ENCODE peak calls at places on chromosomes 6 and 20, in four cellular contexts. E is MM.1S, Z is neural progenitor cell, D is right atrium auricular region. S is an unnamed sample.

GRCh38 chr6:140663772-140664171 is 1289.3 kb upstream of the CITED2 start:
- DNase-seq in E (no peak), Z (no peak), D (no peak), S (no peak)

GRCh38 chr6:5109436-5109835 is 24.3 kb downstream of the PPP1R3G start:
- DNase-seq in E (no peak), Z (no peak), D (no peak), S (no peak)

GRCh38 chr6:120938876-120939231 is 395.4 kb downstream of the TBC1D32 start:
- DNase-seq in E (peak; percentile 63), Z (no peak), D (no peak), S (no peak)

GRCh38 chr6:131831392-131831791 is 23.6 kb downstream of the ENPP1 start:
- DNase-seq in E (no peak), Z (no peak), D (no peak), S (peak; percentile 80)

GRCh38 chr6:127520061-127520460 is 926 bp upstream of the MTCL3 start:
- DNase-seq in E (peak; percentile 10), Z (peak; percentile 32), D (no peak), S (peak; percentile 15)

GRCh38 chr6:90179190-90180169 is 117.2 kb downstream of the BACH2 start:
- DNase-seq in E (peak; percentile 24), Z (peak; percentile 19), D (no peak), S (no peak)

GRCh38 chr6:13581700-13582229 is 7.4 kb downstream of the SIRT5 start:
- DNase-seq in E (no peak), Z (no peak), D (no peak), S (no peak)

GRCh38 chr6:43809417-43810305 is 39.6 kb downstream of the VEGFA start:
- DNase-seq in E (no peak), Z (no peak), D (no peak), S (peak; percentile 91)

GRCh38 chr6:97110626-97111025 is 172.4 kb downstream of the MMS22L start:
- DNase-seq in E (no peak), Z (no peak), D (no peak), S (no peak)

GRCh38 chr6:151958332-151958731 is 150.8 kb downstream of the ESR1 start:
- DNase-seq in E (no peak), Z (no peak), D (no peak), S (peak; percentile 44)

GRCh38 chr20:8062781-8063180 is 43.2 kb upstream of the TMX4 start:
- DNase-seq in E (no peak), Z (no peak), D (no peak), S (peak; percentile 55)

GRCh38 chr6:109869398-109870165 is 108.5 kb upstream of the GPR6 start:
- DNase-seq in E (no peak), Z (no peak), D (no peak), S (peak; percentile 30)

GRCh38 chr6:35668708-35669440 is 19.8 kb downstream of the FKBP5 start:
- DNase-seq in E (no peak), Z (no peak), D (no peak), S (peak; percentile 62)

GRCh38 chr6:30611856-30612194 is 5.2 kb downstream of the PPP1R10 start:
- DNase-seq in E (no peak), Z (no peak), D (no peak), S (no peak)

GRCh38 chr20:59084041-59084841 is 41.7 kb upstream of the PRELID3B start:
- DNase-seq in E (no peak), Z (no peak), D (no peak), S (no peak)

GRCh38 chr6:39309942-39310531 is 4.2 kb downstream of the KCNK17 start:
- DNase-seq in E (peak; percentile 50), Z (peak; percentile 85), D (peak; percentile 76), S (peak; percentile 65)

GRCh38 chr20:35146299-35146921 is 726 bp downstream of the EDEM2 start:
- DNase-seq in E (peak; percentile 11), Z (peak; percentile 65), D (no peak), S (peak; percentile 12)

GRCh38 chr20:18019068-18019467 is 38.6 kb downstream of the OVOL2 start:
- DNase-seq in E (peak; percentile 25), Z (peak; percentile 56), D (no peak), S (peak; percentile 14)

GRCh38 chr20:59472059-59472458 is 132.3 kb upstream of the PHACTR3 start:
- DNase-seq in E (no peak), Z (no peak), D (no peak), S (no peak)

GRCh38 chr6:13046084-13046483 is 282.3 kb downstream of the TBC1D7 start:
- DNase-seq in E (no peak), Z (no peak), D (no peak), S (no peak)

GRCh38 chr20:47768016-47768953 is 17.0 kb downstream of the SULF2 start:
- DNase-seq in E (no peak), Z (no peak), D (peak; percentile 69), S (no peak)

GRCh38 chr6:6495851-6496250 is 92.7 kb upstream of the LY86 start:
- DNase-seq in E (no peak), Z (no peak), D (no peak), S (no peak)

GRCh38 chr6:100663219-100663863 is 198.6 kb upstream of the SIM1 start:
- DNase-seq in E (no peak), Z (no peak), D (no peak), S (peak; percentile 88)

GRCh38 chr20:61924211-61924857 is 141.3 kb downstream of the TAF4 start:
- DNase-seq in E (no peak), Z (no peak), D (no peak), S (no peak)

GRCh38 chr6:113936093-113936934 is 34.6 kb downstream of the HDAC2 start:
- DNase-seq in E (peak; percentile 45), Z (peak; percentile 42), D (no peak), S (peak; percentile 70)

GRCh38 chr20:51899674-51900073 is 97.4 kb upstream of the SALL4 start:
- DNase-seq in E (no peak), Z (no peak), D (no peak), S (no peak)

GRCh38 chr6:32178547-32179440 is 589 bp downstream of the RNF5 start:
- DNase-seq in E (no peak), Z (no peak), D (no peak), S (no peak)

GRCh38 chr20:31845300-31845863 is at the start of gene FOXS1:
- DNase-seq in E (no peak), Z (peak; percentile 79), D (no peak), S (peak; percentile 57)

GRCh38 chr6:165889636-165890403 is 226.8 kb upstream of the PDE10A start:
- DNase-seq in E (no peak), Z (peak; percentile 72), D (no peak), S (peak; percentile 57)

GRCh38 chr6:28709478-28710349 is 184.0 kb downstream of the GPX5 start:
- DNase-seq in E (no peak), Z (peak; percentile 84), D (no peak), S (no peak)

GRCh38 chr20:63592661-63593060 is 18.6 kb upstream of the HELZ2 start:
- DNase-seq in E (no peak), Z (no peak), D (no peak), S (no peak)

GRCh38 chr6:4613381-4613780 is 162.8 kb upstream of the CDYL start:
- DNase-seq in E (no peak), Z (no peak), D (no peak), S (no peak)

GRCh38 chr20:20017852-20018245 is 687 bp downstream of the NAA20 start:
- DNase-seq in E (peak; percentile 14), Z (no peak), D (no peak), S (no peak)

GRCh38 chr20:10708342-10709185 is 34.8 kb upstream of the JAG1 start:
- DNase-seq in E (no peak), Z (peak; percentile 86), D (no peak), S (peak; percentile 89)

GRCh38 chr20:34195355-34195754 is 45.9 kb upstream of the ASIP start:
- DNase-seq in E (no peak), Z (peak; percentile 23), D (no peak), S (no peak)

GRCh38 chr6:151381722-151382121 is 9.6 kb downstream of the ZBTB2 start:
- DNase-seq in E (no peak), Z (no peak), D (no peak), S (no peak)

GRCh38 chr6:134674562-134674961 is 275.3 kb downstream of the ALDH8A1 start:
- DNase-seq in E (no peak), Z (peak; percentile 15), D (no peak), S (no peak)

GRCh38 chr20:23198815-23199214 is 112.7 kb upstream of the CD93 start:
- DNase-seq in E (no peak), Z (no peak), D (no peak), S (no peak)

GRCh38 chr20:23200413-23200812 is 114.3 kb upstream of the CD93 start:
- DNase-seq in E (no peak), Z (no peak), D (no peak), S (no peak)

GRCh38 chr20:23201658-23202057 is 115.5 kb upstream of the CD93 start:
- DNase-seq in E (no peak), Z (no peak), D (no peak), S (no peak)

GRCh38 chr20:23199356-23199755 is 113.2 kb upstream of the CD93 start:
- DNase-seq in E (no peak), Z (no peak), D (no peak), S (no peak)

DNA sequence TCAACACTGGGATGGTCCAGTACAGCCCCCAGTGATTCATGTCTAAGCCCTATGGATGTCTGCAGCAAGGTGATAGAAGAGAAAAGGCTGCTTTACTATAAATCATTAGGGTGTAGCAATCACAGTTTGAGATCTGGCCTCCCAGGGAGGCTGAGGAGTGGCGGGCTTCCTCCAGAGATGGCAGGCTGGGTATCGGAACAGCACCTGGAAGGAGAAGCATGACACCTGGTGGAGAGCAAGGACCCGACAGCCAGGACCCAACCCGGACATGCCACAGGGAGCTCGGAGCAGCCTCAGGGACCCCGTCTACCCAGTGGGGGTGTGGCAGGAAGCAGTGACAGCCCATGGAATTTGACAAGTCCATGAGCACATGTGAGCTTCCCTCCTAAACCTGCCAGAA is 114.8 kb upstream of the CD93 start:
- DNase-seq in E (no peak), Z (peak; percentile 51), D (no peak), S (no peak)
- TF ChIP-seq CTCF in E (peak; percentile 20), Z (peak; percentile 47), D (no peak), S (peak; percentile 40)

GRCh38 chr20:41411458-41411857 is 44.8 kb upstream of the EMILIN3 start:
- DNase-seq in E (peak; percentile 79), Z (peak; percentile 18), D (no peak), S (peak; percentile 54)

GRCh38 chr20:41408986-41409385 is 42.4 kb upstream of the EMILIN3 start:
- DNase-seq in E (peak; percentile 41), Z (no peak), D (no peak), S (no peak)

GRCh38 chr20:41412324-41412723 is 45.7 kb upstream of the EMILIN3 start:
- DNase-seq in E (no peak), Z (no peak), D (no peak), S (no peak)

GRCh38 chr20:41415191-41415590 is 48.6 kb upstream of the EMILIN3 start:
- DNase-seq in E (no peak), Z (no peak), D (no peak), S (no peak)

GRCh38 chr20:41413169-41413568 is 46.6 kb upstream of the EMILIN3 start:
- DNase-seq in E (no peak), Z (no peak), D (no peak), S (no peak)
- H3K4me3 ChIP-seq in E (no peak overlapping the region), Z (no peak overlapping the region), D (no peak overlapping the region), S (no peak overlapping the region)

DNA sequence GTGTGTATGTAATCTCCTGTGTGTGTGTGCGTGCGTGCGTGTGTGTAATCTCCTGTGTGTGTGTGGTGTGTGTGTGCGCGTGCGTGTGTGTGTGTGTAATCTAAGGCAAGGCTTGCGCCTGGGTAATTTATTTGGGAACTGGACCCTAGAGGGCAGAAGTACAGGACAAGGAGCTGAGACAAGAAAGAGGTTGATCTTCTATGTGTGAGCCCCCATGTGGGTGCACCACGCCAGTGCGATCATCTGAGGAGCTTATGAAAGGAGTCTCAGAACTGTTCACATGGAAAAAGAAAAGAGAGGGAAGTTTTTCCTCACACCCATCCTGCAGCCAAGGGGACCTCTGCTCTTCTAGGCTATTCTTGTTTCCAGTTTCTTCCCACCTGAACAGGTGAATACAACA is 220.1 kb upstream of the GGTLC1 start:
- DNase-seq in E (no peak), Z (peak; percentile 54), D (no peak), S (no peak)
- TF ChIP-seq CTCF in E (peak; percentile 7), Z (peak; percentile 43), D (no peak), S (no peak)

GRCh38 chr6:10418361-10418861 is 3.5 kb upstream of the TFAP2A start:
- DNase-seq in E (no peak), Z (no peak), D (no peak), S (no peak)
- H3K4me3 ChIP-seq in E (no peak overlapping the region), Z (peak overlapping the region; percentile 33), D (no peak overlapping the region), S (no peak overlapping the region)

S was measured in fibroblast of villous mesenchyme.